ENCODE peak calls at places on chromosomes 5 and 9, in nine cellular contexts. S is astrocyte of the cerebellum; Y is body of pancreas; R is fibroblast of lung; B is non-pigmented ciliary epithelial cell; N is activated CD8-positive, alpha-beta T cell treated with anti-CD3 and anti-CD28 coated beads for 36 hours; E is glomerular endothelial cell; H is HFFc6; U is T follicular helper cell. Q is an unnamed sample.

GRCh38 chr9:116855881-116856662 is 169.0 kb downstream of the TRIM32 start:
- DNase-seq in Y (no peak), U (no peak), H (no peak), N (no peak), R (no peak), E (no peak), B (no peak), S (no peak), Q (no peak)

GRCh38 chr9:2727966-2728613 is 10.8 kb downstream of the KCNV2 start:
- DNase-seq in S (peak; percentile 64), R (peak; percentile 80), B (peak; percentile 35), N (peak; percentile 2), E (peak; percentile 60), H (peak; percentile 71), Y (peak; percentile 60), U (no peak), Q (no peak)

GRCh38 chr5:101206534-101206933 is 303.5 kb upstream of the ST8SIA4 start:
- DNase-seq in N (no peak), R (no peak), E (no peak), S (no peak), B (no peak), U (no peak), Y (no peak), H (no peak), Q (no peak)

GRCh38 chr5:14487101-14487895 is 94.3 kb upstream of the OTULINL start:
- DNase-seq in E (no peak), N (no peak), U (no peak), Y (no peak), S (no peak), H (no peak), B (no peak), R (no peak), Q (no peak)

GRCh38 chr5:57822651-57823050 is 340.0 kb upstream of the ACTBL2 start:
- DNase-seq in H (no peak), Y (no peak), N (no peak), B (no peak), S (no peak), U (no peak), E (no peak), R (no peak), Q (no peak)

GRCh38 chr5:90528704-90529233 is 615 bp downstream of the LYSMD3 start:
- DNase-seq in U (peak; percentile 26), E (no peak), H (no peak), N (peak; percentile 50), R (peak; percentile 27), S (no peak), Y (peak; percentile 10), B (no peak), Q (no peak)

GRCh38 chr9:3931996-3932906 is 367.6 kb downstream of the GLIS3 start:
- DNase-seq in H (peak; percentile 58), U (no peak), E (no peak), Y (no peak), N (no peak), S (no peak), B (no peak), R (no peak), Q (peak; percentile 23)

GRCh38 chr5:149780043-149780737 is 50.1 kb downstream of the PPARGC1B start:
- DNase-seq in E (no peak), Y (no peak), N (no peak), R (no peak), U (no peak), S (no peak), H (no peak), B (no peak), Q (no peak)

GRCh38 chr5:154862766-154863165 is 4.3 kb downstream of the CNOT8 start:
- DNase-seq in Y (no peak), R (no peak), N (no peak), U (no peak), H (no peak), S (peak; percentile 35), B (no peak), E (no peak), Q (no peak)

GRCh38 chr5:81360640-81361039 is 33.3 kb downstream of the ACOT12 start:
- DNase-seq in B (no peak), N (no peak), H (no peak), E (no peak), Y (no peak), U (no peak), S (no peak), R (no peak), Q (no peak)

GRCh38 chr5:135462304-135462703 is 10.2 kb upstream of the TIFAB start:
- DNase-seq in S (no peak), N (peak; percentile 82), Y (peak; percentile 42), H (no peak), E (no peak), R (peak; percentile 45), U (peak; percentile 25), B (no peak), Q (no peak)

GRCh38 chr9:134185536-134186011 is 21.2 kb upstream of the RNU6ATAC start:
- DNase-seq in R (no peak), N (peak; percentile 73), H (no peak), S (no peak), B (no peak), Y (no peak), U (no peak), E (no peak), Q (no peak)

GRCh38 chr9:27888661-27889295 is 315.5 kb upstream of the C9orf72 start:
- DNase-seq in R (no peak), N (peak; percentile 76), S (no peak), B (no peak), U (no peak), Y (peak; percentile 44), E (no peak), H (no peak), Q (no peak)

GRCh38 chr5:44266882-44267577 is 122.2 kb downstream of the FGF10 start:
- DNase-seq in U (no peak), Y (peak; percentile 27), N (no peak), S (no peak), E (no peak), B (no peak), R (no peak), H (no peak), Q (no peak)

GRCh38 chr5:88858392-88858791 is 24.6 kb downstream of the MEF2C start:
- DNase-seq in H (no peak), Y (no peak), N (no peak), R (no peak), S (no peak), U (no peak), E (no peak), B (no peak), Q (no peak)

GRCh38 chr5:62596691-62597090 is 18.1 kb downstream of the LRRC70 start:
- DNase-seq in R (no peak), H (peak; percentile 34), B (no peak), S (no peak), Y (no peak), E (no peak), U (no peak), N (no peak), Q (no peak)

GRCh38 chr5:106894964-106895363 is 775.8 kb downstream of the EFNA5 start:
- DNase-seq in N (no peak), H (no peak), B (peak; percentile 45), U (no peak), Y (no peak), R (peak; percentile 61), S (no peak), E (no peak), Q (peak; percentile 32)

GRCh38 chr9:91839926-91840464 is 110.0 kb downstream of the ROR2 start:
- DNase-seq in E (no peak), R (no peak), H (no peak), U (no peak), B (no peak), N (no peak), Y (no peak), S (no peak), Q (no peak)

GRCh38 chr9:110520120-110520701 is 59.3 kb downstream of the SVEP1 start:
- DNase-seq in N (no peak), S (no peak), R (peak; percentile 90), U (no peak), E (no peak), B (no peak), Y (no peak), H (no peak), Q (peak; percentile 58)

GRCh38 chr5:96972599-96973334 is 36.9 kb downstream of the LNPEP start:
- DNase-seq in N (no peak), U (no peak), H (no peak), Y (no peak), R (no peak), E (no peak), S (no peak), B (no peak), Q (no peak)

GRCh38 chr5:67493676-67494075 is 297.1 kb upstream of the CD180 start:
- DNase-seq in N (peak; percentile 9), H (peak; percentile 32), U (no peak), R (peak; percentile 37), Y (peak; percentile 23), E (no peak), S (no peak), B (no peak), Q (no peak)

GRCh38 chr5:135824541-135825041 is 9.9 kb upstream of the SLC25A48 start:
- DNase-seq in Y (no peak), B (no peak), N (no peak), R (no peak), U (no peak), S (no peak), H (no peak), E (no peak), Q (no peak)

GRCh38 chr9:110900451-110900850 is 137.8 kb downstream of the LPAR1 start:
- DNase-seq in Y (no peak), N (no peak), R (peak; percentile 67), S (no peak), U (no peak), B (no peak), E (peak; percentile 14), H (no peak), Q (no peak)

GRCh38 chr9:122130837-122131236 is 28.7 kb downstream of the NDUFA8 start:
- DNase-seq in R (no peak), U (no peak), B (no peak), S (no peak), Y (no peak), E (no peak), N (no peak), H (no peak), Q (no peak)

GRCh38 chr9:21996438-21996837 is 1.8 kb downstream of the CDKN2B-AS1 start:
- DNase-seq in R (no peak), U (no peak), E (no peak), Y (no peak), B (no peak), S (no peak), N (no peak), H (no peak), Q (no peak)

GRCh38 chr5:395921-396714 is 46.9 kb upstream of the EXOC3 start:
- DNase-seq in R (no peak), Y (no peak), S (no peak), B (no peak), H (no peak), E (no peak), N (no peak), U (no peak), Q (no peak)

GRCh38 chr5:113062869-113063508 is 86.4 kb downstream of the DCP2 start:
- DNase-seq in U (no peak), B (no peak), E (no peak), H (no peak), Y (no peak), R (no peak), S (no peak), N (no peak), Q (no peak)

GRCh38 chr5:68405784-68406183 is 190.2 kb downstream of the PIK3R1 start:
- DNase-seq in R (no peak), N (no peak), E (no peak), U (no peak), H (no peak), B (no peak), Y (no peak), S (no peak), Q (no peak)

GRCh38 chr5:128905225-128906110 is 59.8 kb upstream of the SLC27A6 start:
- DNase-seq in Y (peak; percentile 37), E (peak; percentile 47), U (peak; percentile 21), N (peak; percentile 40), S (peak; percentile 60), H (peak; percentile 57), B (peak; percentile 45), R (peak; percentile 77), Q (peak; percentile 34)

GRCh38 chr5:77843570-77844407 is 67.7 kb upstream of the TBCA start:
- DNase-seq in E (no peak), R (no peak), N (no peak), Y (peak; percentile 10), H (no peak), U (no peak), B (no peak), S (no peak), Q (no peak)

GRCh38 chr5:73464016-73464745 is 15.6 kb upstream of the FOXD1 start:
- DNase-seq in B (no peak), E (no peak), Y (no peak), U (no peak), N (no peak), R (peak; percentile 75), S (peak; percentile 95), H (no peak), Q (no peak)